ENCODE peak calls at places on chromosome 1, in four cellular contexts. N, X, Q and Y are unnamed samples.

GRCh38 chr1:52281518-52281917 is 84.5 kb downstream of the CC2D1B start:
- DNase-seq in X (no peak), N (no peak), Q (peak), Y (no peak)

GRCh38 chr1:151287767-151288500 is 5.8 kb downstream of the ZNF687 start:
- DNase-seq in N (no peak), X (no peak), Q (no peak), Y (no peak)

GRCh38 chr1:82321794-82322193 is 521.1 kb downstream of the ADGRL2 start:
- DNase-seq in N (no peak), Q (no peak), X (no peak), Y (no peak)

GRCh38 chr1:228861830-228862176 is 126.5 kb downstream of the RHOU start:
- DNase-seq in X (no peak), N (no peak), Q (no peak), Y (no peak)

GRCh38 chr1:67610450-67610849 is 74.6 kb upstream of the GADD45A start:
- DNase-seq in Q (no peak), X (no peak), N (no peak), Y (no peak)

GRCh38 chr1:6165441-6165985 is 14.6 kb downstream of the CHD5 start:
- DNase-seq in Q (no peak), N (no peak), X (no peak), Y (no peak)

GRCh38 chr1:6823822-6824221 is 38.6 kb downstream of the CAMTA1 start:
- DNase-seq in Q (no peak), N (no peak), X (no peak), Y (no peak)

GRCh38 chr1:43067856-43068751 is 104.0 kb downstream of the EBNA1BP2 start:
- DNase-seq in Q (no peak), N (no peak), X (no peak), Y (no peak)

GRCh38 chr1:15341634-15342375 is 67.9 kb upstream of the EFHD2 start:
- DNase-seq in Q (no peak), N (no peak), X (no peak), Y (no peak)

GRCh38 chr1:114208106-114208505 is 54.4 kb upstream of the SYT6 start:
- DNase-seq in Q (no peak), X (no peak), N (no peak), Y (no peak)

GRCh38 chr1:39210649-39211048 is 6.2 kb downstream of the MACF1 start:
- DNase-seq in X (no peak), N (no peak), Q (no peak), Y (no peak)

GRCh38 chr1:78408830-78409229 is 81.9 kb upstream of the PTGFR start:
- DNase-seq in N (no peak), Q (no peak), X (no peak), Y (no peak)

GRCh38 chr1:227889047-227889862 is 58.5 kb downstream of the WNT9A start:
- DNase-seq in Q (no peak), N (peak), X (no peak), Y (no peak)

GRCh38 chr1:232568331-232568852 is 61.5 kb downstream of the SIPA1L2 start:
- DNase-seq in N (no peak), X (no peak), Q (no peak), Y (no peak)

GRCh38 chr1:211633523-211633843 is 41.9 kb downstream of the NEK2 start:
- DNase-seq in Q (peak), N (peak), X (no peak), Y (no peak)

GRCh38 chr1:171582589-171582988 is 39.5 kb upstream of the MYOCOS start:
- DNase-seq in N (no peak), X (no peak), Q (no peak), Y (no peak)

GRCh38 chr1:172719694-172720138 is 60.8 kb downstream of the FASLG start:
- DNase-seq in X (no peak), N (peak), Q (peak), Y (peak)

GRCh38 chr1:61107638-61108037 is 25.3 kb downstream of the NFIA start:
- DNase-seq in Q (no peak), N (no peak), X (no peak), Y (no peak)

GRCh38 chr1:6685381-6685780 is 16.2 kb downstream of the DNAJC11 start:
- DNase-seq in X (no peak), N (peak), Q (no peak), Y (no peak)

GRCh38 chr1:1462318-1462966 is 9.1 kb upstream of the ATAD3B start:
- DNase-seq in N (peak), X (peak), Q (peak), Y (no peak)

GRCh38 chr1:38858833-38859560 is 575 bp downstream of the RRAGC start:
- DNase-seq in Q (peak), X (no peak), N (peak), Y (peak)

GRCh38 chr1:247209306-247209900 is 37.6 kb upstream of the ZNF124 start:
- DNase-seq in Q (no peak), X (no peak), N (no peak), Y (no peak)

GRCh38 chr1:225763815-225764548 is 13.6 kb upstream of the SRP9 start:
- DNase-seq in N (no peak), Q (no peak), X (no peak), Y (peak)

GRCh38 chr1:26537951-26538352 is 8.4 kb downstream of the RPS6KA1 start:
- DNase-seq in N (peak), X (no peak), Q (peak), Y (peak)

GRCh38 chr1:156276532-156276931 is 6.1 kb downstream of the SMG5 start:
- DNase-seq in Q (no peak), N (no peak), X (no peak), Y (no peak)

GRCh38 chr1:209651148-209651547 is 1.1 kb downstream of the LAMB3 start:
- DNase-seq in X (no peak), Q (no peak), N (peak), Y (peak)

GRCh38 chr1:174818014-174818616 is 181.6 kb upstream of the CACYBP start:
- DNase-seq in Q (no peak), X (no peak), N (no peak), Y (no peak)

GRCh38 chr1:163055531-163055930 is 13.6 kb upstream of the RGS4 start:
- DNase-seq in Q (no peak), N (no peak), X (no peak), Y (no peak)

GRCh38 chr1:205301842-205302588 is 19.5 kb downstream of the NUAK2 start:
- DNase-seq in Q (no peak), N (no peak), X (no peak), Y (peak)

GRCh38 chr1:54989968-54990810 is 8.5 kb upstream of the BSND start:
- DNase-seq in X (no peak), N (no peak), Q (no peak), Y (no peak)
- TF ChIP-seq SMC3 in X (no peak), N (no peak), Q (no peak), Y (no peak)

GRCh38 chr1:115746021-115746690 is 22.4 kb downstream of the CASQ2 start:
- DNase-seq in X (no peak), N (no peak), Q (no peak), Y (no peak)

GRCh38 chr1:115744876-115745275 is 23.6 kb downstream of the CASQ2 start:
- DNase-seq in Q (no peak), X (no peak), N (no peak), Y (no peak)

GRCh38 chr1:115753830-115754229 is 14.7 kb downstream of the CASQ2 start:
- DNase-seq in N (no peak), Q (no peak), X (no peak), Y (no peak)

GRCh38 chr1:115753371-115753770 is 15.1 kb downstream of the CASQ2 start:
- DNase-seq in X (no peak), N (no peak), Q (no peak), Y (no peak)

DNA sequence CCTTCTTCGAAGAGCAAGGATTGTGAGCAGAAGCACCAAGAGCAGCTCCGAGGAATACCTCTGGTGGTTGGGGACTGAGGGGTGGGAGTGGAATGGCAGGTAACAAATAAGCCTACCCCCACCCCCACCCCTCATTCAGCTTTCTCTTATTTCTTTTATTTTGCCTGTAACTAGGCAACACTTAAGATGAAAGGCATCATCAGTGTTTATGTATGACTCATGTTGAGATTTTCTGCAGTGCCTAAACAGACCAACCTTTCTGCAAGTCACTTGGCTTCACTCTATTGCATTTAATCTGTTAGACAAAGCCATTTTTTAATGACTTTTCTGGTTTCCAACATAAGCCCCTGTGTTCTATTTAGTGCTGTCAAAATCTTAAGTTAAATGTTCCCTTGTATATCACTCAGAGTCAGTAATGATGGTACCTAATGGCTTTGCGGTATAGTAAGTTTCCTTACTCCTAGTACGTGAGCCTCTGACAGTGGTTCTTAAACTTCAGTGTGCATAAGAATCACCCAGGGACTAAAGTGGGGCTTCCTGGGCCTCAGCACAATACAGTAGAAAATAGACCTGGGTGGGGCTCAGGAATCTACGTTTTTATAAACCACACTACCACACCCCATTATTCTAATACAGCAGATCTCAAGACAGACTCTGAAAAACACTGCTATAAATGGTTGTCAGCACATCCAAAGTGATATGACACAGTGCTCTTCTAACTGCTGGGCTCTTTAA is 20.0 kb downstream of the CASQ2 start:
- DNase-seq in Q (no peak), N (no peak), X (no peak), Y (no peak)
- TF ChIP-seq CHD4 in Q (no peak), N (no peak), X (no peak), Y (no peak)

GRCh38 chr1:181812211-181812610 is 249.3 kb downstream of the ZNF648 start:
- DNase-seq in N (no peak), X (no peak), Q (no peak), Y (no peak)
- TF ChIP-seq SMC3 in N (no peak), X (no peak), Q (no peak), Y (no peak)

GRCh38 chr1:203117611-203118575 is 9.6 kb upstream of the ADORA1 start:
- DNase-seq in N (peak), Q (peak), X (no peak), Y (peak)
- TF ChIP-seq CHD4 in N (no peak), Q (no peak), X (no peak), Y (no peak)

DNA sequence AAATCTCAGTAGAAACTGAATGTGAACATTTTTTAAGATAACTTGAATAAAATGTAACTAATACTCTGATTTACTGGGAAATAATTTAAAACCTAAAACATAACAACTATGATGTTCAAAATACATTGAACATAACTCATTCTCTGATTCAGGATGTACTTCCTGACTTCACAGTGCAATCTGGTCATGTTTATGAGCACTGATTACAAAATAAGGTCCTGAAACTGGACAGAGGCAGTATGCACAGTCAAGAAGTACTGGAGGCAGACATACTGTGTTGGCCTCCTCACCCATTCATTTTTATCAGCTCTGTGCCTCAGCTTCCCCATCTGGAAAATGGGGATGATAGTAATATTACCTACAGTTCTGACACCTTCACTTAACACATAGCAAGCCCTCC is 651.3 kb downstream of the PTPRC start:
- DNase-seq in N (no peak), X (no peak), Q (no peak), Y (no peak)
- TF ChIP-seq SMC3 in N (no peak), X (no peak), Q (no peak), Y (no peak)